ENCODE peak calls at places on chromosomes 12 and 14, in nine cellular contexts. D, H, U, M, W, C, J, S and F are unnamed samples.

GRCh38 chr14:22980672-22981089 is 1.7 kb downstream of the AJUBA start:
- DNase-seq in M (no peak), U (no peak), D (peak), W (peak), J (peak), C (peak), H (no peak), S (no peak), F (no peak)

GRCh38 chr12:95143784-95144205 is 70.4 kb upstream of the NR2C1 start:
- DNase-seq in W (no peak), U (no peak), D (peak), H (no peak), M (no peak), J (no peak), S (no peak), C (no peak), F (no peak)

GRCh38 chr14:30521899-30522736 is 36.8 kb upstream of the G2E3 start:
- DNase-seq in D (peak), S (no peak), J (no peak), U (no peak), M (peak), W (no peak), C (peak), H (peak), F (no peak)

GRCh38 chr14:21476526-21476924 is 234 bp downstream of the RAB2B start:
- DNase-seq in W (no peak), U (peak), S (no peak), H (no peak), D (no peak), C (no peak), M (no peak), J (peak), F (peak)

GRCh38 chr14:59310644-59311043 is 122.2 kb downstream of the DAAM1 start:
- DNase-seq in J (no peak), W (no peak), U (no peak), S (no peak), H (no peak), C (no peak), D (no peak), M (no peak), F (no peak)

GRCh38 chr12:12741705-12742104 is 24.5 kb downstream of the CDKN1B start:
- DNase-seq in D (peak), M (no peak), U (no peak), C (no peak), S (no peak), H (no peak), J (no peak), W (no peak), F (no peak)

GRCh38 chr12:53820503-53820902 is 68.7 kb upstream of the CISTR start:
- DNase-seq in S (no peak), J (no peak), D (peak), C (no peak), W (no peak), U (no peak), H (no peak), M (no peak), F (no peak)

GRCh38 chr12:40058721-40059190 is 47.1 kb downstream of the SLC2A13 start:
- DNase-seq in S (no peak), C (no peak), D (peak), W (no peak), M (no peak), J (no peak), H (no peak), U (no peak), F (no peak)

GRCh38 chr12:106866426-106867080 is 89.2 kb upstream of the TMEM263 start:
- DNase-seq in M (no peak), J (no peak), W (no peak), U (no peak), D (no peak), C (no peak), H (no peak), S (no peak), F (no peak)

GRCh38 chr12:26831959-26832816 is 806 bp downstream of the ITPR2 start:
- DNase-seq in M (peak), H (peak), C (peak), D (peak), U (peak), S (peak), J (peak), W (peak), F (peak)

GRCh38 chr12:39300799-39301198 is 142.1 kb downstream of the KIF21A start:
- DNase-seq in D (peak), U (no peak), C (no peak), J (no peak), H (no peak), M (no peak), W (no peak), S (no peak), F (no peak)

GRCh38 chr14:105944632-105945610 is 418.5 kb downstream of the TMEM121 start:
- DNase-seq in W (peak), D (no peak), M (peak), J (peak), U (peak), S (peak), H (peak), C (no peak), F (peak)

GRCh38 chr12:31582155-31582554 is 8.8 kb downstream of the DENND5B start:
- DNase-seq in S (no peak), J (no peak), W (no peak), D (peak), C (no peak), U (no peak), M (no peak), H (no peak), F (no peak)

GRCh38 chr12:121799842-121800693 is 3.7 kb upstream of the SETD1B start:
- DNase-seq in D (peak), W (peak), S (peak), J (peak), M (peak), C (no peak), U (peak), H (peak), F (no peak)

GRCh38 chr14:54177009-54177408 is 219.8 kb upstream of the CDKN3 start:
- DNase-seq in C (no peak), W (no peak), J (no peak), H (no peak), M (no peak), D (no peak), S (no peak), U (no peak), F (no peak)

GRCh38 chr12:49619286-49619685 is 4.1 kb upstream of the PRPF40B start:
- DNase-seq in H (no peak), W (no peak), U (no peak), J (no peak), D (peak), C (no peak), M (no peak), S (no peak), F (no peak)

GRCh38 chr12:46590991-46591703 is 218.6 kb upstream of the SLC38A2 start:
- DNase-seq in M (no peak), U (no peak), H (no peak), D (no peak), W (no peak), C (no peak), S (no peak), J (no peak), F (no peak)

GRCh38 chr12:124498870-124499753 is 68.3 kb downstream of the NCOR2 start:
- DNase-seq in J (no peak), C (no peak), H (no peak), U (no peak), S (no peak), D (peak), W (no peak), M (no peak), F (no peak)

GRCh38 chr12:122336015-122336946 is 70.0 kb upstream of the VPS33A start:
- DNase-seq in S (no peak), H (no peak), J (no peak), W (no peak), D (peak), M (peak), U (peak), C (no peak), F (peak)

GRCh38 chr14:62138593-62138992 is 376.4 kb downstream of the SNAPC1 start:
- DNase-seq in W (no peak), S (no peak), J (no peak), U (no peak), D (no peak), C (no peak), M (no peak), H (no peak), F (no peak)

GRCh38 chr14:90500665-90501370 is 104.0 kb downstream of the CALM1 start:
- DNase-seq in C (no peak), M (no peak), U (no peak), D (no peak), J (no peak), W (no peak), H (no peak), S (no peak), F (no peak)

GRCh38 chr14:94573706-94574105 is 7.5 kb upstream of the SERPINA5 start:
- DNase-seq in C (no peak), D (no peak), M (no peak), H (no peak), W (no peak), U (no peak), J (no peak), S (no peak), F (no peak)

GRCh38 chr14:22003471-22003870 is 329.9 kb upstream of the OR4E1 start:
- DNase-seq in C (no peak), J (no peak), H (no peak), U (no peak), M (no peak), D (no peak), W (no peak), S (no peak), F (no peak)

GRCh38 chr12:14846878-14847580 is 3.7 kb upstream of the ART4 start:
- DNase-seq in D (peak), J (no peak), U (no peak), C (no peak), W (no peak), S (no peak), M (no peak), H (no peak), F (no peak)

GRCh38 chr12:86137936-86138335 is 118.3 kb downstream of the MGAT4C start:
- DNase-seq in J (no peak), D (peak), C (no peak), S (no peak), W (no peak), U (no peak), H (no peak), M (no peak), F (no peak)

GRCh38 chr12:107478881-107479280 is 206.7 kb upstream of the PWP1 start:
- DNase-seq in J (no peak), C (no peak), S (no peak), H (no peak), M (no peak), D (peak), W (no peak), U (no peak), F (no peak)

GRCh38 chr12:56591111-56591510 is 39.0 kb downstream of the BAZ2A start:
- DNase-seq in S (no peak), U (no peak), M (no peak), H (peak), W (no peak), J (no peak), C (no peak), D (no peak), F (no peak)

GRCh38 chr12:97229036-97229435 is 233.6 kb upstream of the RMST start:
- DNase-seq in U (no peak), M (no peak), S (no peak), W (no peak), D (no peak), C (no peak), J (no peak), H (peak), F (no peak)

GRCh38 chr12:53938276-53939140 is at the start of gene HOXC13:
- DNase-seq in S (no peak), C (peak), U (peak), M (peak), D (peak), W (peak), H (peak), J (peak), F (peak)

GRCh38 chr14:101191086-101191881 is 287.8 kb upstream of the RTL1 start:
- DNase-seq in S (no peak), J (no peak), M (no peak), H (no peak), D (no peak), U (no peak), C (no peak), W (no peak), F (no peak)

GRCh38 chr12:93127582-93128331 is 198.7 kb upstream of the EEA1 start:
- DNase-seq in W (peak), U (no peak), S (no peak), M (no peak), H (peak), D (peak), J (no peak), C (no peak), F (no peak)

GRCh38 chr12:64608901-64609542 is 1.3 kb upstream of the RASSF3 start:
- DNase-seq in U (peak), J (no peak), W (peak), C (no peak), M (peak), S (peak), D (peak), H (no peak), F (no peak)

GRCh38 chr14:69048456-69048855 is 69.4 kb upstream of the ACTN1 start:
- DNase-seq in M (no peak), C (no peak), D (no peak), S (no peak), W (no peak), U (no peak), J (no peak), H (no peak), F (no peak)

GRCh38 chr12:110431957-110432587 is 18.1 kb downstream of the ARPC3 start:
- DNase-seq in S (no peak), U (no peak), M (no peak), W (no peak), C (no peak), D (no peak), J (peak), H (no peak), F (no peak)

GRCh38 chr12:68739891-68740290 is 6.1 kb upstream of the SLC35E3 start:
- DNase-seq in U (no peak), J (no peak), S (no peak), H (no peak), M (no peak), W (no peak), C (no peak), D (no peak), F (no peak)

GRCh38 chr14:103314496-103315277 is 19.4 kb upstream of the EIF5 start:
- DNase-seq in M (no peak), D (no peak), W (no peak), J (peak), U (no peak), S (no peak), H (no peak), C (no peak), F (no peak)

GRCh38 chr12:30278401-30278800 is 417.3 kb downstream of the IPO8 start:
- DNase-seq in D (no peak), W (no peak), J (no peak), C (no peak), H (no peak), S (no peak), M (no peak), U (no peak), F (no peak)

GRCh38 chr12:59938190-59938962 is 342.5 kb downstream of the SLC16A7 start:
- DNase-seq in S (no peak), D (no peak), C (no peak), W (no peak), J (no peak), U (no peak), M (no peak), H (no peak), F (peak)

GRCh38 chr12:45354399-45354798 is 138.5 kb downstream of the ANO6 start:
- DNase-seq in H (no peak), J (no peak), D (no peak), U (no peak), M (no peak), C (no peak), W (no peak), S (no peak), F (no peak)